ENCODE peak calls at places on chromosome 2, in eight cellular contexts. A, Y, B, F, E, U, D and R are unnamed samples.
A peak's percentile ranks its signal among the peaks of the same experiment; 100 is the strongest.

GRCh38 chr2:9286553-9287399 is 80.2 kb downstream of the ASAP2 start:
- DNase-seq in A (no peak), Y (peak; percentile 57), B (no peak), F (no peak), E (no peak), U (no peak), D (peak; percentile 79), R (no peak)

GRCh38 chr2:79016315-79016714 is 9.2 kb upstream of the REG3G start:
- DNase-seq in A (no peak), Y (no peak), B (no peak), F (no peak), E (no peak), U (no peak), D (no peak), R (no peak)

GRCh38 chr2:224778474-224778877 is 62.3 kb upstream of the CCDC195 start:
- DNase-seq in A (peak; percentile 55), Y (peak; percentile 46), B (peak; percentile 39), F (peak; percentile 46), E (peak; percentile 47), U (peak; percentile 56), D (peak; percentile 56), R (peak; percentile 50)

GRCh38 chr2:232434091-232434490 is 21.9 kb upstream of the ALPI start:
- DNase-seq in A (peak; percentile 10), Y (no peak), B (no peak), F (no peak), E (no peak), U (no peak), D (no peak), R (no peak)

GRCh38 chr2:160324917-160325316 is 124.8 kb upstream of the ITGB6 start:
- DNase-seq in A (no peak), Y (no peak), B (no peak), F (no peak), E (no peak), U (peak; percentile 77), D (no peak), R (no peak)

GRCh38 chr2:166867874-166868514 is 20.3 kb upstream of the XIRP2 start:
- DNase-seq in A (no peak), Y (no peak), B (no peak), F (peak; percentile 9), E (no peak), U (no peak), D (no peak), R (no peak)

GRCh38 chr2:120315367-120316033 is 30.4 kb upstream of the INHBB start:
- DNase-seq in A (no peak), Y (no peak), B (no peak), F (no peak), E (no peak), U (no peak), D (no peak), R (no peak)

GRCh38 chr2:18456026-18456425 is 104.4 kb downstream of the RDH14 start:
- DNase-seq in A (no peak), Y (no peak), B (no peak), F (peak; percentile 32), E (no peak), U (peak; percentile 11), D (no peak), R (no peak)

GRCh38 chr2:196962325-196962724 is 35.8 kb upstream of the PGAP1 start:
- DNase-seq in A (no peak), Y (no peak), B (no peak), F (no peak), E (no peak), U (no peak), D (no peak), R (no peak)

GRCh38 chr2:95143838-95144237 is 15.8 kb downstream of the ZNF514 start:
- DNase-seq in A (no peak), Y (no peak), B (no peak), F (no peak), E (no peak), U (no peak), D (no peak), R (no peak)

GRCh38 chr2:31522742-31523141 is 58.0 kb downstream of the SRD5A2 start:
- DNase-seq in A (no peak), Y (no peak), B (no peak), F (no peak), E (no peak), U (no peak), D (no peak), R (no peak)

GRCh38 chr2:96146881-96147592 is 1.8 kb upstream of the DUSP2 start:
- DNase-seq in A (peak; percentile 85), Y (no peak), B (no peak), F (no peak), E (no peak), U (no peak), D (no peak), R (no peak)

GRCh38 chr2:60556998-60557955 is 3.8 kb upstream of the BCL11A start:
- DNase-seq in A (no peak), Y (no peak), B (no peak), F (peak; percentile 56), E (peak; percentile 7), U (no peak), D (no peak), R (peak; percentile 56)

GRCh38 chr2:239440511-239440959 is 39.7 kb upstream of the HDAC4 start:
- DNase-seq in A (no peak), Y (no peak), B (no peak), F (peak; percentile 37), E (no peak), U (peak; percentile 79), D (no peak), R (no peak)

GRCh38 chr2:240640939-240641338 is 15.7 kb downstream of the GPR35 start:
- DNase-seq in A (peak; percentile 85), Y (peak; percentile 29), B (no peak), F (peak; percentile 86), E (peak; percentile 16), U (peak; percentile 42), D (no peak), R (no peak)

DNA sequence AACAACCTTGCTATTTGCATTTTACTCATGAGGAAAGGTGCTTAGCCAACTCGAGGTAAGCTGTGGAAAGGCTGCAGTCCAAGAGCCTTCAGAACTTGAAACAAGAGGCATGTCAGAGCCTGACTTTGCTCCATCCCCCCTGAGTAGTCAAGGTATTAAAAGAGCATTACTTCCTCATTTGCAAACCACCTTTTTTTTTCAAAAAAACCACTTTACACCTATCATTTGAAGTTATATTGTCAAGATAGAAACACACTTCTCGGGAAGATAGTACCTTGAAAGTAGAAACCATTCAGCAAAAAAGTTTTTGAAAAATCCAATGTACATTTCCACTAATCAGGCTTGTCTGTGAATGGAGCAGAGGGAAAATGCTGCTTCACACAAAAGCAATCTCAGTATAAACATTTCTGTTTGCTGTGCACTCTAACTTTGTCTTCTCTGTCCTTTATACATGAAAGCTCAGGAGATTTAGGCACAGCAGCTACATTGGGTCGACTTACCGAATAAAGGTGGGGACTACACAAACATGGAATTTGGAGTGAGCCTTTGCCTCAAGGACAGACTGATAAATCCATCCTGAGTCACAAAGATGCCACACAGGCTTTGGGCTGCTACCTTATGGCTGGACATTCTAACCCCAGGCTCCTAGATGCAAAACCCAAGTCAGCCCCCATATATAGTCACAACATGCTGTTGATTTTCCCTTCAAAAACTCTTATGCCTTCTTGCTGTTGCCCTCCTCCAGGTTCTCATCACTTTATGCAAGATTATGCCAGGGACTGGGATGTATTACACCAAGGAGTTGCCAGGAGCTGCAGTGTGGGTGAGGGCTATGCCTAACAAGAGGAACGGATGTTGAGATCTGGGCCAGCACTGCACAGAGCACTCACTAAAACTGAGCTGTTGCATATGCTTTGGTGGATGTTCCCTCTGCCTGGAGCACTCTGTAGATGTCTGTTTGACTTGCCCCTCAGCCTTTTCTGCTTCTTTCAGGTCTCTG is 41.4 kb upstream of the EML4 start:
- DNase-seq in A (no peak), Y (no peak), B (peak; percentile 83), F (no peak), E (no peak), U (peak; percentile 97), D (no peak), R (no peak)
- H3K4me3 ChIP-seq in A (no peak overlapping the region), Y (no peak overlapping the region), B (peak overlapping the region; percentile 47), F (no peak overlapping the region), E (no peak overlapping the region), U (peak overlapping the region; percentile 61), D (peak overlapping the region; percentile 32), R (no peak overlapping the region)

GRCh38 chr2:231017250-231017636 is 20.1 kb upstream of the C2orf72 start:
- DNase-seq in A (no peak), Y (no peak), B (no peak), F (peak; percentile 23), E (no peak), U (no peak), D (no peak), R (no peak)
- TF ChIP-seq REST in A (no peak), Y (no peak), B (no peak), F (no peak), E (no peak), U (no peak), D (no peak), R (no peak)

DNA sequence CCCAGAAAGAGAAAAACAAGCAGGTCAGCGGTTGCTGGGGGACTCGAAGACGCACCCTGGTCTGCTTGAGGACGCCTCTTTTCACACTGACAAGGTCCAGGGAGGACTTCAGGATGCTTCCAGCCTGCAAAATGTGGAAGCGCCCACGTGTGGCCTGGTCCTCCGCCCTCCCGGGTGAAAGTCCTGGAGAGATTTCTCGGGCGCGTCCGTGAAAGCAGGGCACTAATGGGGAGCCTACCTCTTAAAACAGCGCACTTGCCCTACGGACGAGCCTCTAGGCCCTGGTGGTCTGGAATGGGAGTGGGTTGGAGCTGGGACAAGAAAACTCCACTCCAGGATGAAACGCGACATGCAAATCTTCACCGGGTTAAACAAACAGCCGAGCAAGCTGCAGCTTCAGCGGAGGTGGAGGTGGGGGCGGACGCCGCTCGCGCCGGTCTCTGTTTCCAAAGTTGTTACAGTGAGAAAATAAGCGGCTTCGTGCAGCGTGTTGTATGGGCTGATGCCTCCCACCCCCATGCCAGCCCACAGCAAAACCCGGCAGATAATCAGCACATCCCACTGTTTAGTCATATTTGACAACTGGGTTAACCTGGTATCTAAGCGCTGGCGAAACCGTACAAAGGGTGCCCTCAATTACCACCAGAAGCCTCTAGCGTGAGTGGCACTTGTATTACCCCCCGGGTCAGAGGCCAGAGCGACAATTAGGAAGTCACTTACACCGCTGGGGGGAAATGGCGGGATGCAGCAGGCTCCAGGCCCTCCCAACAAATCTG is 1.1 kb upstream of the SP9 start:
- DNase-seq in A (no peak), Y (no peak), B (no peak), F (peak; percentile 46), E (no peak), U (no peak), D (no peak), R (no peak)
- H3K27me3 ChIP-seq in A (peaks cover 97% of the 10 kb centered on the region), Y (no peaks in the 10 kb centered on the region), B (peaks cover 24% of the 10 kb centered on the region), F (peaks cover 99% of the 10 kb centered on the region), E (peaks cover 59% of the 10 kb centered on the region), U (peaks cover 18% of the 10 kb centered on the region), D (no peaks in the 10 kb centered on the region), R (peaks cover 88% of the 10 kb centered on the region)

GRCh38 chr2:201448701-201449100 is 2.6 kb downstream of the TRAK2 start:
- DNase-seq in A (no peak), Y (no peak), B (no peak), F (no peak), E (no peak), U (no peak), D (no peak), R (no peak)

GRCh38 chr2:201452058-201452736 is 657 bp downstream of the STRADB start:
- DNase-seq in A (no peak), Y (no peak), B (no peak), F (peak; percentile 80), E (peak; percentile 29), U (no peak), D (no peak), R (no peak)

GRCh38 chr2:201450910-201451329 is 338 bp downstream of the TRAK2 start:
- DNase-seq in A (no peak), Y (no peak), B (no peak), F (peak; percentile 34), E (no peak), U (no peak), D (no peak), R (peak; percentile 34)

GRCh38 chr2:201451330-201452057 is at the start of the genes STRADB and TRAK2:
- DNase-seq in A (peak; percentile 96), Y (peak; percentile 88), B (peak; percentile 80), F (peak; percentile 97), E (peak; percentile 94), U (peak; percentile 95), D (peak; percentile 74), R (peak; percentile 98)

GRCh38 chr2:201452856-201453643 is 1.5 kb downstream of the STRADB start:
- DNase-seq in A (no peak), Y (no peak), B (no peak), F (no peak), E (no peak), U (no peak), D (no peak), R (no peak)
- H3K4me3 ChIP-seq in A (peak overlapping the region; percentile 95), Y (peak overlapping the region; percentile 98), B (no peak overlapping the region), F (peak overlapping the region; percentile 92), E (no peak overlapping the region), U (peak overlapping the region; percentile 100), D (peak overlapping the region; percentile 79), R (no peak overlapping the region)